ENCODE peak calls at places on chromosomes 2 and 18, in four cellular contexts. Q is GM12878, M is H1, C is K562. T is an unnamed sample.

GRCh38 chr2:20539133-20539719 is 92.4 kb downstream of the RHOB start:
- DNase-seq in Q (no peak), M (no peak), C (peak), T (no peak)

GRCh38 chr18:51399491-51400122 is 202.1 kb upstream of the MEX3C start:
- DNase-seq in Q (no peak), M (no peak), C (no peak), T (no peak)

GRCh38 chr2:74743778-74744177 is 89.7 kb downstream of the SEMA4F start:
- DNase-seq in Q (no peak), M (no peak), C (no peak), T (no peak)

GRCh38 chr18:23504720-23505119 is 1.4 kb downstream of the RMC1 start:
- DNase-seq in Q (peak), M (no peak), C (no peak), T (no peak)

GRCh38 chr2:239440511-239440959 is 39.7 kb upstream of the HDAC4 start:
- DNase-seq in Q (no peak), M (peak), C (no peak), T (no peak)

GRCh38 chr2:22124003-22124402 is 1000.2 kb downstream of the TDRD15 start:
- DNase-seq in Q (no peak), M (no peak), C (no peak), T (no peak)

GRCh38 chr2:8023241-8023640 is 658.6 kb upstream of the ID2 start:
- DNase-seq in Q (no peak), M (no peak), C (no peak), T (no peak)

GRCh38 chr2:152583512-152584188 is 133.6 kb downstream of the PRPF40A start:
- DNase-seq in Q (no peak), M (no peak), C (peak), T (no peak)

DNA sequence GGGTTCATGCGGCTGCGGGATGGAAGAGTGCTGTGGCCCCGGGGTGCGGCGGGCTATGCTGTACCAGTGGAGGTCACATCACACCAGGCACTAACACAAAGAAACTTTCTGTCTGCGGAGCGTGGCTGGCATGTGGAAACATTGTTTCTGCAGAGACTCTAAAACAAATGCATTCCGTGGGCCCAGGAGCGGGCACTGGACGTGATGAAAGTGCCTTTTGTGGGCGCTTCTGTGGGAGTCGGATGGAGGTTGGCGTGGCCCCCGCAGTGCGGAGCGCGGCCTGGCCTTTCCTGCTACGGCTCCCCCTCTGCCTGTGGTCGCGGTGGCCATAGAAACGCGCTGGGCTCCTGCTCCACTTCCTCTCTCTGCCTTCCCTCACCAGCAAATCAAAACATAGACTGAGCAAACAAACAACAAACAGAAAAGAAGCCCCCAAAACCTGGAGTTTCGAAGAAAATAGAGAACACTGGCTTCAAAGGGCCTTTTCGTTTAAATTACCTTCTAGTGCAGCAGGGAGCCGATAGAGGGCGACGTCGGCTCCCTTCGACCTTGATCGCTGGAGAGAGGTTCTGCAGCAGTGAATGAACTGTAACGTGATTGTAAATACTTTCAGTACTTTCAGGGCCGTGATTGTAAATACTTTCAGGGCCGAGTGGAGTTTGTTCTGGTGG is 51.4 kb downstream of the KIF5C start:
- DNase-seq in Q (peak), M (peak), C (peak), T (peak)
- H3K4me3 ChIP-seq in Q (peak), M (no peak), C (no peak), T (peak)

GRCh38 chr2:51846018-51846417 is 814.1 kb upstream of the NRXN1 start:
- DNase-seq in Q (no peak), M (no peak), C (no peak), T (no peak)

DNA sequence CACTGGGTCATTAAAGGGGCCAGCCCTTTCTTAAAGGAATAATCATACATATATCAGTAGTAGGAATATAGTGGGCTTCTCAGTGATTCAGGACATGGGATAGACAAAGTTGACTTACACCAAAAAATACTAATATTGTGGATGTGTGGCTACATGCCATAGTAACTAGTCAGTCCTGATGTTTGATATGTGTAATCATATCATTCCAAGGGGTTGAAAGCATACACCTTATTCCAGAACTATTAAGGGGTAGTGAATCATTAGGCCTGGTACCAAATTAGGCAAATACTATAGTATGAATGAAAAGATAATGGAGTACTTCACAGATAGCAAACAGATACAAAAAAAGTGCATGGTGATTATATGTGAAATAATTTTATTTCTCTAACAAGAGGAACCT is 814.9 kb upstream of the NRXN1 start:
- DNase-seq in Q (no peak), M (no peak), C (no peak), T (no peak)
- TF ChIP-seq EGR1 in Q (no peak), M (no peak), C (no peak), T (no peak)

GRCh38 chr2:96843538-96844268 is at the start of gene ANKRD23:
- DNase-seq in Q (no peak), M (no peak), C (no peak), T (no peak)

GRCh38 chr2:96841707-96842495 is 1.9 kb downstream of the ANKRD23 start:
- DNase-seq in Q (no peak), M (no peak), C (no peak), T (no peak)

GRCh38 chr2:96844405-96844808 is 586 bp upstream of the ANKRD23 start:
- DNase-seq in Q (no peak), M (no peak), C (no peak), T (no peak)

GRCh38 chr2:96839875-96840850 is 3.7 kb downstream of the ANKRD23 start:
- DNase-seq in Q (no peak), M (no peak), C (no peak), T (no peak)

DNA sequence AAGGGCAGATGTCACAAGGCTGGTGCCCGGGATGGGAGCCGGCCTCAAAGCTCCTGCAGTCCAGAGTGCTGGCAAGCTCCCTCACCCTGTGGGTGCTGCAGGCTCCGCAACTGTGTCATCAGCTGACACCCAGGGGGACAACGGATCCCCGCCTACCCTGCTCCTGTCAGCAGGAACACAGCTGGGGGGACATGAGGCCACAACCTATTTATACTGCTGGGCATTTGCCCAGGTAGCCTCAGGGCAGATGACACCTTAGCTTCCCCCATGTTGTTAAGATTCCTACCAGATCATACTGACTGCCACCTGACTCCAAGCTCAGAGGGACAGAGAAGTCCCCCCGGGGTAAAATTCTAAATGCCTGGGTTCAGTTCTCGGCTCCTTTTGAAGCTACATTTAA is 1.2 kb downstream of the ANKRD23 start:
- DNase-seq in Q (no peak), M (no peak), C (no peak), T (no peak)
- H3K4me3 ChIP-seq in Q (no peak), M (no peak), C (no peak), T (no peak)

DNA sequence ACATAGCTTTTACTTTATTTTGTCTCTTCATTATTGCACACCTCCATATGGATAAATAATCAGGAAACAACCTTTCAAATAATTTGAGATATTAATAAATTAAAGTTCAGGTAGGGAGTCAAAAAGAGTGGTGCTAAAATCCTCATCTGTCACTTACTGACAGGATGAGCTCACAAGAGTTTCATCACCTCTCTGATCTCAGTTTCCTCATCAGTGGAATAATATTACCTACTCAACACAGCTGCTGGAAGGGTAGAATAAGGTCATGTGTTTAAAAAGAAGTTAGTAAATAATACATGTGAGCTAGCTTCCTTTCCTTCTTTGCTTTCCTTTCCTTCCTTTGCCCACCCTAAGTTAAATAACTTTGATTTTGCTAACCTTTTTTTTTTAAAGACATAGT is 61.9 kb downstream of the RDH14 start:
- DNase-seq in Q (no peak), M (no peak), C (no peak), T (no peak)
- TF ChIP-seq EGR1 in Q (no peak), M (no peak), C (no peak), T (no peak)

GRCh38 chr2:64330281-64330680 is 123.7 kb upstream of the LGALSL start:
- DNase-seq in Q (no peak), M (no peak), C (no peak), T (no peak)

GRCh38 chr2:64331430-64331700 is 122.6 kb upstream of the LGALSL start:
- DNase-seq in Q (no peak), M (no peak), C (no peak), T (no peak)

GRCh38 chr2:64331846-64332245 is 122.1 kb upstream of the LGALSL start:
- DNase-seq in Q (no peak), M (no peak), C (no peak), T (no peak)

GRCh38 chr2:64329848-64330247 is 124.1 kb upstream of the LGALSL start:
- DNase-seq in Q (no peak), M (no peak), C (no peak), T (no peak)

DNA sequence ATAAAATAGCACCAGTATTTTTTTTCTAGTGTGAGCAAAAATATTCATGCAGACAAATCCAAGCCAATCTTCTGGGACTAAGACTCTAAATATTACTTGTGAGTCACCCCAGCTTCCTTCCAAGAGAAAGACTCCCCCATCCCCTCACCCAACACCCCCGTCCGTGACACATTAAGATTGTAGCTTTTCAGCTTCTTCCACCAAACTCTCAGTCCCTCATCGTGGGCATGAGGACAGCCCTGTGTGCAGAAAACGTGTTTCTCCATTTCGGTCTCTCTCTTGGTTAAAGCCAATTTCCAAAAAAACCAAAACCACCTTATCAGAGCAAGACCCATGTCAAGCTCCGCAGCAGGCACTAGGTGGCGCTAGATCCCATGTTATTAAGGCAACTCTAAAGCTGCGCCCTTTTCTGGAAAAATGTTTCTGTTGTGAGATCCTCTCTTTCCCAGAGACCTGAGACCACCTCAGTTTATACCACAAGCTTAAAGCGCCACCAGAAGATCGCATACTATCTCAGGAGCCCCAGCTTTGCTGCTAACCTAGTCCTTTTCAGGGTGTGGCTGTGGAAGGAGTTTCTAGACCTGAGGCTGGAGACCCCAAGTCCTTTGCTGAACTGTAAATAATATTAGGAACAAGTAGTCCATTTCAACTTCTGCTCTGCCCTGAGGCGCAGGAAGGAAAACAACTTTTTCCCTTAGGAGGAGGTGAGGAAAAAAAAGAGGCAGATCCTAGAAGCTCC is 123.1 kb upstream of the LGALSL start:
- DNase-seq in Q (no peak), M (peak), C (peak), T (peak)
- H3K4me3 ChIP-seq in Q (no peak), M (no peak), C (no peak), T (no peak)

GRCh38 chr2:240992572-240993291 is 5.7 kb upstream of the SNED1 start:
- DNase-seq in Q (no peak), M (peak), C (peak), T (no peak)

GRCh38 chr2:240991378-240992263 is 6.8 kb upstream of the SNED1 start:
- DNase-seq in Q (no peak), M (peak), C (peak), T (peak)

GRCh38 chr2:240994161-240994896 is 4.1 kb upstream of the SNED1 start:
- DNase-seq in Q (no peak), M (peak), C (no peak), T (no peak)

GRCh38 chr2:240995041-240995960 is 3.1 kb upstream of the SNED1 start:
- DNase-seq in Q (no peak), M (peak), C (no peak), T (no peak)

GRCh38 chr2:240993446-240994160 is 4.8 kb upstream of the SNED1 start:
- DNase-seq in Q (no peak), M (peak), C (no peak), T (no peak)
- TF ChIP-seq EGR1 in Q (no peak), M (no peak), C (no peak), T (no peak)

DNA sequence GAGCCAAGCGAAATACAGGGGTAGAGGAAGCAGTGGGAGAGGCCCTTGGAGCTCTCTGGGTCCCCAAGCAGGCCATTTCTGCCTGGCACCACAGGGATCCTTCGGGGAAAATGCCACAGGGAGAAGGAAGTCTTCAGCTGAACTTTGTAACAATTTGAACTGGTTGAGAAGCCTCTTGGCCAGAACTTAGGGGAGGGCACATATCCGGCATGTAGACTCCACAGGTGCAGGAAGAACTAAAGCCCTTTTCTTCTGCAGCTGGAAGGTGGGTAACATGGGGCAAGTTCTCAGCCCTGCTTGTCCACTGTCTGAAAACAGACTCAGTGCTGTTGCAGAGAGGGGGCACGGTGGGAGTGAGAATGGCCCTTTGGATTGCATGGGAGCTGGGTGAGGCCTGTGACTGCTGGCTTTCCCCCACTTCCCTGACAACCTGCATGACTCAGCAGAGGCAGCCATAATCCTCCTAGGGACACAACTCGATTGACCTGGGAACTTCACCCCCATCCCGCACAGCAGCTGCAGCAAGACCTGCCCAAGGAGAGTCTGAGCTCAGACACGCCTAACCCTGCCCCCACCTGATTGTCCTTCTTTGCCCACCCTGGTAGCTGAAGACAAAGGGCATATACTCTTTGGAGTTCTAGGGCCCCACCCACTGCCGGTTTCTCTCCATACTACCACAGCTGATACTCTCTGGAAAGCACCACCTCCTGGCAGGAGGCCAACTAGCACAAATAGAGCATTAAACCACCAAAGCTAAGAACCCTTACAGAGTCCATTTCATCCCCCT is 101.6 kb upstream of the FAM136A start:
- DNase-seq in Q (no peak), M (no peak), C (peak), T (no peak)
- H3K4me3 ChIP-seq in Q (no peak), M (no peak), C (no peak), T (no peak)

GRCh38 chr2:24492283-24493272 is 1.5 kb downstream of the NCOA1 start:
- DNase-seq in Q (no peak), M (no peak), C (peak), T (no peak)
- TF ChIP-seq EGR1 in Q (no peak), M (no peak), C (no peak), T (no peak)

GRCh38 chr2:114039681-114040080 is 149.8 kb downstream of the ACTR3 start:
- DNase-seq in Q (no peak), M (no peak), C (no peak), T (no peak)

GRCh38 chr2:114040816-114041215 is 150.9 kb downstream of the ACTR3 start:
- DNase-seq in Q (no peak), M (no peak), C (no peak), T (no peak)

DNA sequence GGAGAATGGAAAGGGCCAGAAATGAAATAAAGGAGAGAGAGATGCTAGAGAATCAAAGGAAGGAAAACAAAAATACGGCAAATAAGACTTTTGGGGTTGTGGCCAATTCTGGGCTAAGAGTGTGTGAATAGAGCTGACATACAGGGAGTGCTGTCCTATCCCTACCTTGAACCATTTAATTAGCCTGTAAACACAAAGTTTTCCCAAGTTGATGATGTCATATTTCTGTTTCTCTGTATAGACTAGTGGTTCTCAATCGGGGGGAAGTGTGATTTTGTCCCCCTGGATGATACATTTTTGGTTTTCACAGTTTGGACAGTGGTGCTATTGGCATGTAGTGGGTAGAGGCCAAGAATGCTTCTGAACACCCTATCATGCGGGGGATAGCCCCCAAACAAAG is 148.8 kb downstream of the ACTR3 start:
- DNase-seq in Q (no peak), M (no peak), C (no peak), T (no peak)
- H3K4me3 ChIP-seq in Q (no peak), M (no peak), C (no peak), T (no peak)

GRCh38 chr2:241820625-241821384 is 11.8 kb downstream of the NEU4 start:
- DNase-seq in Q (no peak), M (no peak), C (no peak), T (no peak)
- TF ChIP-seq EGR1 in Q (no peak), M (no peak), C (no peak), T (no peak)